ENCODE peak calls at places on chromosomes 4 and X, in five cellular contexts. I is A549, V is OCI-LY7, D is transverse colon, L is gastrocnemius medialis. J is an unnamed sample.

GRCh38 chr4:110624904-110625494 is 2.1 kb upstream of the PITX2 start:
- DNase-seq in V (no peak), D (no peak), L (no peak), I (no peak), J (no peak)

GRCh38 chr4:151854731-151855130 is 93.9 kb upstream of the GATB start:
- DNase-seq in I (no peak), V (no peak), D (no peak), L (no peak), J (peak; percentile 19)

GRCh38 chrX:119685225-119686066 is 7.5 kb downstream of the SEPTIN6 start:
- DNase-seq in V (peak; percentile 75), D (no peak), L (no peak), I (no peak), J (no peak)

GRCh38 chr4:177229331-177229730 is 80.3 kb upstream of the NEIL3 start:
- DNase-seq in D (no peak), V (no peak), L (no peak), I (no peak), J (peak; percentile 44)

GRCh38 chrX:103818844-103819243 is 13.2 kb downstream of the RAB9B start:
- DNase-seq in L (no peak), I (peak; percentile 5), V (no peak), D (no peak), J (no peak)

GRCh38 chrX:69618803-69619202 is 2.9 kb downstream of the EDA start:
- DNase-seq in D (peak; percentile 11), L (no peak), I (peak; percentile 31), V (peak; percentile 56), J (no peak)

GRCh38 chr4:56821394-56822263 is at the start of gene SPINK2:
- DNase-seq in V (peak; percentile 75), I (peak; percentile 22), D (peak; percentile 63), L (no peak), J (no peak)

GRCh38 chr4:3207531-3208037 is 41.4 kb upstream of the MSANTD1 start:
- DNase-seq in I (no peak), L (no peak), D (no peak), V (no peak), J (no peak)

GRCh38 chr4:76806336-76806735 is 91.6 kb downstream of the SOWAHB start:
- DNase-seq in V (no peak), D (no peak), L (no peak), I (no peak), J (no peak)

GRCh38 chr4:100391913-100392312 is 125.9 kb downstream of the EMCN start:
- DNase-seq in I (no peak), V (no peak), L (no peak), D (no peak), J (peak; percentile 66)

GRCh38 chrX:119398587-119398973 is 556 bp upstream of the SLC25A43 start:
- DNase-seq in V (no peak), D (peak; percentile 38), I (peak; percentile 28), L (no peak), J (no peak)

GRCh38 chr4:22460266-22460665 is 55.6 kb downstream of the ADGRA3 start:
- DNase-seq in L (no peak), V (no peak), D (no peak), I (no peak), J (no peak)

GRCh38 chrX:47863187-47863586 is 26.5 kb downstream of the ZNF81 start:
- DNase-seq in I (no peak), D (no peak), L (no peak), V (no peak), J (no peak)

GRCh38 chr4:45063166-45063565 is 336.8 kb upstream of the GNPDA2 start:
- DNase-seq in D (no peak), V (no peak), I (no peak), L (no peak), J (no peak)

GRCh38 chr4:121277194-121278105 is 103.4 kb downstream of the QRFPR start:
- DNase-seq in L (no peak), D (peak; percentile 16), I (peak; percentile 48), V (peak; percentile 17), J (no peak)

GRCh38 chr4:42473071-42473684 is 75.9 kb downstream of the SHISA3 start:
- DNase-seq in V (no peak), L (no peak), D (no peak), I (no peak), J (no peak)

GRCh38 chrX:10016516-10017132 is 49.5 kb downstream of the CLDN34 start:
- DNase-seq in I (no peak), L (no peak), D (no peak), V (no peak), J (no peak)

GRCh38 chrX:152904151-152905080 is 6.5 kb downstream of the ZNF185 start:
- DNase-seq in I (peak; percentile 44), L (no peak), V (peak; percentile 36), D (peak; percentile 51), J (peak; percentile 42)

GRCh38 chr4:120977435-120977997 is 55.0 kb upstream of the PRDM5 start:
- DNase-seq in D (peak; percentile 9), I (peak; percentile 53), L (no peak), V (peak; percentile 70), J (peak; percentile 68)

GRCh38 chr4:51868449-51868847 is 25.5 kb downstream of the DCUN1D4 start:
- DNase-seq in V (no peak), L (no peak), I (no peak), D (no peak), J (no peak)

GRCh38 chr4:72893354-72894066 is 176.0 kb downstream of the COX18 start:
- DNase-seq in V (no peak), I (no peak), L (no peak), D (no peak), J (no peak)

GRCh38 chr4:147799986-147800555 is 68.2 kb downstream of the ARHGAP10 start:
- DNase-seq in D (no peak), V (no peak), I (no peak), L (no peak), J (peak; percentile 59)

DNA sequence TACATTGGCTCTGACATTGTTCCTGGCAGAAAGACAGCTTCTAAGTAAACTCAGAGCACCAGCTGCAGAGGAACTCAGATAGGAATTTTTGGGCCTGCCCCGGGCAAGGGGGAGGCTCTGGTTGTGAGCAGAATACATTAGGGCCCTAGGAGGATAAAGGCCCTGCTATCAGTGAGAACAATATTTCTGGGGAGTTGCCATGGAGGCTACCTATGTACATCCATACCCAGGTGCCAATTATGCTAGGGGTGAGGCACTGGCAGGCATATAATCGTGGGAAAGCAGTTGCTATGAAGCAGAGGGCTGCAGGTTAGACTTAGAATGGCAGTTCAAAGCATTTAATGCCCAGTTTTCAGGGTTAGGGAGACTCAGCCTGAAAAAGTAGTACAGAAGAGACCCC is 273.5 kb upstream of the EDA2R start:
- DNase-seq in I (no peak), D (peak; percentile 26), L (no peak), V (no peak), J (no peak)
- TF ChIP-seq CTCF in I (no peak), D (no peak), L (no peak), V (no peak), J (no peak)

DNA sequence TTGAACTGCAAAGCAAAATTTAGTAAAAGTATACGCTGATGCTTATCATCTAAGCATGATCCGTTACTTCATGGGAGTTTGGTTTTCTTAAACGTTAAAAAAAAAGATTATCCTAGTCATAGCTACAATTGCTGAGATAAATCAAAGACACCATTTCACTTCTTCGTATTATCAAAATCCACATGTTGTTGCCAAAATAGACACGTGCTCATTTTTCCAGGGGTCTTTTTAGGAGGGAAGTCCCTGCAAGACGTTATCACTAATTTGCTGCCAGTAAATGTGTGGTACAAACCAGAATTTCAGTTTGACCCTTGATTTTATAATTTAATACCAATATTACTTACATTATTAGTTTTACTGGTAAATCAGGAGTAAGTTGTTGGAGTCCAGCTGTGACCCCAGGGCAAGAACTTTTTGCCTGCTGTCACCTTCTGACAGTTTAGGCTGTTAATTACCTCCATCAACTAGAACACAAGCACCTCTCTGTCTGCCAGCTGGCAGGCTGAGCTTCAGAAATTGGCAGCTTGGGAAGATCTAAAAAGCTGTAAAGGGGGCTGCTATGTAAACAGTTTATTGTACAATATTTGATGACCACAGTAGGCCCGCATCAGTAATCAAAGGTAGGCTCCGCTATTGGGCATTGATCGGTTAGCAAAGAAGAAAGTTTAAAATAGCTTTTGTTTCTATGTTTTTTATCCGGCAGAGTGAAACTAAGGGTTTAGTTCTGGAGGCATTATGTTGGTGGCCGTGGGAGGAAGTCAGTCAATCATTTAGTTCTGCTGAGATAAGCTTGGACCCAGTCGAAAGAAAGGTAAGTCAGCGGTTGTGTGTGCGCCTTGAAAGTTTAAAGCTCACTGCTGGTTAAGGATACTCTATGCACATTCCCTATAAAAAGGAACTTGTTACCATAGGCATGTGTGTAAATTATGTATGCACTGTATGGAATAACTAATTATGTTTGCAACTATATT is 196.4 kb downstream of the FBXO8 start:
- DNase-seq in I (no peak), V (no peak), D (no peak), L (no peak), J (no peak)
- H3K4me3 ChIP-seq in I (no peak overlapping the region), V (no peak overlapping the region), D (no peak overlapping the region), L (no peak overlapping the region), J (no peak overlapping the region)

DNA sequence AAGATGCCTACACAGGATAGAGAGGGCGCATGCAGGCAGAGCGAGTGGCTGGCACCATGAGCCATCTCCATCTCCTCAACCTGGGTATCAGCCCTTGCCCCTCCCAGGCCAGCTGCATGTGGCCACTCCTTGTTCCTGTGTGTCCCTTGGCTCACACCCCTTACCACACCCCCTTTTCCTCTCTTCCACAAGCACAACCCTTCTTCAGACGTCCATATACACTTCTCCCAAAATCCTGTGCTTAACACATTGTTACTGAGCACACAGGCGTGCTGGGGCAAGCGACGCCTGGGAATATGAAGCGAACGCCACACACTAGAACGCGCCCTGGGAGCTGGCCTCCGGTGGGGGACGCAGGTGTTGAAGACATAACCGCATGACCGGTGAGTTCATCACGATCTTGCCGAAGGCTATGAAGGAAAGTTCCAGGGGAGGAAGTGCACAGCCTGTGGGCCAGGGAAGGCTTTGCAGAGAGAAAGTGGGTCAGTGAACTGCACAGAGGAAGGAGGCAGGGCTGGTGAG is 19.1 kb upstream of the KIAA0232 start:
- DNase-seq in D (peak; percentile 45), L (no peak), V (no peak), I (peak; percentile 43), J (no peak)
- TF ChIP-seq CTCF in D (peak; percentile 52), L (no peak), V (no peak), I (no peak), J (no peak)

DNA sequence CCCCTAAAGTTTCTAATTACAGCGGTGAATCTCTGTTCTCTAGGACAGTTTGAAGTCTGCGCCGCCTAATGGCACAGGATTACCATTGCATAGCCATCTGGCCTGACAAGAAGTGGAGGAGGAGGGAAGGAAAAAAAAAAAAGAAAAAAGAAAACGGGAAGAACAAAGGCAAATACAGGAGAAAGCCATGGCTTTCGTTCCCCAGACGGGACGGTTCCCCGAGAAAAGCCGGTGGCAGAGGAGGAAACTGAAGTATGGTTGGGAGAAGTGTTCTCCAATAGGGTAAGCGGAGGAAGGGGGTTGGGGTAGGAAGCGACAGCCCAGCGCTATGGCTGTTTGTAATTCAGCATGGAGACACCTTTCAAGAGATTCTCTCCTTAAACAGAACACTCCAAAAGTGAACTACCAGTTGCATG is 80.8 kb downstream of the HMGN5 start:
- DNase-seq in V (peak; percentile 77), D (peak; percentile 51), I (peak; percentile 60), L (peak; percentile 3), J (peak; percentile 67)
- H3K4me3 ChIP-seq in V (peak overlapping the region; percentile 82), D (peak overlapping the region; percentile 24), I (peak overlapping the region; percentile 57), L (peak overlapping the region; percentile 65), J (peak overlapping the region; percentile 60)